ENCODE peak calls at places on chromosomes 12 and 14, in eight cellular contexts. K, A, N, O, I, T, X and C are unnamed samples.

GRCh38 chr12:106978035-106978800 is 8.7 kb downstream of the MTERF2 start:
- DNase-seq in K (no peak), A (no peak), N (no peak), O (no peak), I (peak; percentile 50), T (no peak), X (no peak), C (no peak)

GRCh38 chr14:43621282-43621681 is 885.8 kb downstream of the FSCB start:
- DNase-seq in K (no peak), A (no peak), N (no peak), O (no peak), I (no peak), T (no peak), X (no peak), C (no peak)

GRCh38 chr12:40241741-40242140 is 16.9 kb downstream of the LRRK2 start:
- DNase-seq in K (no peak), A (no peak), N (no peak), O (no peak), I (no peak), T (no peak), X (no peak), C (no peak)

GRCh38 chr12:30980886-30981662 is 54.5 kb downstream of the TSPAN11 start:
- DNase-seq in K (no peak), A (no peak), N (no peak), O (no peak), I (no peak), T (no peak), X (no peak), C (no peak)

GRCh38 chr12:87086118-87086891 is 830.1 kb upstream of the MGAT4C start:
- DNase-seq in K (peak; percentile 79), A (no peak), N (no peak), O (no peak), I (peak; percentile 31), T (peak; percentile 22), X (no peak), C (no peak)

GRCh38 chr12:124538194-124539082 is 29.0 kb downstream of the NCOR2 start:
- DNase-seq in K (no peak), A (no peak), N (no peak), O (no peak), I (no peak), T (no peak), X (no peak), C (no peak)

GRCh38 chr14:72608391-72609204 is 285.3 kb downstream of the DPF3 start:
- DNase-seq in K (peak; percentile 95), A (no peak), N (peak; percentile 33), O (no peak), I (peak; percentile 91), T (peak; percentile 97), X (peak; percentile 20), C (peak; percentile 49)

GRCh38 chr12:93442411-93443340 is 929 bp upstream of the UBE2N start:
- DNase-seq in K (peak; percentile 24), A (no peak), N (no peak), O (no peak), I (no peak), T (peak; percentile 34), X (no peak), C (no peak)

GRCh38 chr12:52590021-52590420 is 11.2 kb downstream of the KRT72 start:
- DNase-seq in K (no peak), A (no peak), N (no peak), O (no peak), I (no peak), T (no peak), X (no peak), C (no peak)

GRCh38 chr12:98154850-98155249 is 360.5 kb upstream of the TMPO start:
- DNase-seq in K (peak; percentile 33), A (peak; percentile 20), N (peak; percentile 12), O (no peak), I (peak; percentile 1), T (no peak), X (no peak), C (peak; percentile 71)

GRCh38 chr14:67359319-67359774 is 257 bp downstream of the ATP6V1D start:
- DNase-seq in K (peak; percentile 57), A (no peak), N (no peak), O (no peak), I (peak; percentile 54), T (peak; percentile 63), X (peak; percentile 16), C (peak; percentile 66)

GRCh38 chr12:106301611-106302321 is 767 bp upstream of the TCP11L2 start:
- DNase-seq in K (peak; percentile 93), A (peak; percentile 66), N (no peak), O (peak; percentile 53), I (peak; percentile 29), T (peak; percentile 64), X (peak; percentile 74), C (peak; percentile 87)

GRCh38 chr14:37593496-37594237 is 1.4 kb downstream of the FOXA1 start:
- DNase-seq in K (no peak), A (no peak), N (no peak), O (no peak), I (no peak), T (no peak), X (no peak), C (no peak)

GRCh38 chr12:115872212-115872611 is 405.3 kb downstream of the MED13L start:
- DNase-seq in K (peak; percentile 40), A (no peak), N (no peak), O (no peak), I (no peak), T (no peak), X (no peak), C (no peak)

GRCh38 chr12:57738661-57739237 is at the start of gene AGAP2:
- DNase-seq in K (no peak), A (no peak), N (no peak), O (no peak), I (no peak), T (no peak), X (no peak), C (no peak)

GRCh38 chr14:31909977-31910376 is 167.1 kb upstream of the ARHGAP5 start:
- DNase-seq in K (no peak), A (no peak), N (no peak), O (no peak), I (no peak), T (no peak), X (no peak), C (no peak)

GRCh38 chr12:131900397-131900796 is 6.0 kb downstream of the ULK1 start:
- DNase-seq in K (no peak), A (no peak), N (no peak), O (no peak), I (no peak), T (no peak), X (no peak), C (no peak)

GRCh38 chr12:15664491-15664890 is 124.7 kb downstream of the EPS8 start:
- DNase-seq in K (peak; percentile 76), A (no peak), N (no peak), O (no peak), I (no peak), T (peak; percentile 56), X (no peak), C (no peak)

GRCh38 chr14:20434701-20435453 is 1.1 kb downstream of the KLHL33 start:
- DNase-seq in K (no peak), A (no peak), N (no peak), O (no peak), I (no peak), T (no peak), X (no peak), C (no peak)

GRCh38 chr12:126926023-126926600 is 1340.9 kb upstream of the TMEM132C start:
- DNase-seq in K (peak; percentile 57), A (peak; percentile 62), N (no peak), O (peak; percentile 16), I (no peak), T (no peak), X (no peak), C (no peak)

GRCh38 chr12:64672925-64673409 is 62.7 kb downstream of the RASSF3 start:
- DNase-seq in K (peak; percentile 42), A (no peak), N (peak; percentile 56), O (no peak), I (peak; percentile 54), T (peak; percentile 66), X (no peak), C (peak; percentile 58)

GRCh38 chr14:36161781-36162180 is 14.7 kb downstream of the PTCSC3 start:
- DNase-seq in K (no peak), A (no peak), N (no peak), O (no peak), I (no peak), T (no peak), X (no peak), C (peak; percentile 17)

GRCh38 chr12:4290011-4290790 is 16.6 kb downstream of the CCND2 start:
- DNase-seq in K (no peak), A (no peak), N (no peak), O (no peak), I (no peak), T (no peak), X (no peak), C (no peak)
- H3K4me2 ChIP-seq in K (no peak overlapping the region), A (no peak overlapping the region), N (no peak overlapping the region), O (no peak overlapping the region), I (no peak overlapping the region), T (no peak overlapping the region), X (no peak overlapping the region), C (no peak overlapping the region)

GRCh38 chr14:28305938-28306337 is 460.6 kb upstream of the FOXG1 start:
- DNase-seq in K (no peak), A (no peak), N (no peak), O (no peak), I (no peak), T (no peak), X (no peak), C (no peak)

GRCh38 chr14:28303248-28303647 is 463.3 kb upstream of the FOXG1 start:
- DNase-seq in K (peak; percentile 91), A (no peak), N (no peak), O (no peak), I (peak; percentile 2), T (no peak), X (no peak), C (no peak)

GRCh38 chr14:28308727-28309126 is 457.9 kb upstream of the FOXG1 start:
- DNase-seq in K (peak; percentile 87), A (no peak), N (no peak), O (no peak), I (peak; percentile 15), T (no peak), X (no peak), C (no peak)

GRCh38 chr14:28307506-28307905 is 459.1 kb upstream of the FOXG1 start:
- DNase-seq in K (no peak), A (no peak), N (no peak), O (no peak), I (no peak), T (no peak), X (no peak), C (no peak)
- H3K9me3 ChIP-seq in K (no peaks in the 10 kb centered on the region), A (no peaks in the 10 kb centered on the region), N (peaks cover 30% of the 10 kb centered on the region), O (no peaks in the 10 kb centered on the region), I (no peaks in the 10 kb centered on the region), T (no peaks in the 10 kb centered on the region), X (no peaks in the 10 kb centered on the region), C (no peaks in the 10 kb centered on the region)

GRCh38 chr14:76267322-76268012 is 108.5 kb upstream of the ESRRB start:
- DNase-seq in K (no peak), A (no peak), N (no peak), O (no peak), I (peak; percentile 47), T (peak; percentile 21), X (no peak), C (peak; percentile 56)
- TF ChIP-seq CTCF in K (no peak), A (no peak), N (no peak), O (no peak), I (peak; percentile 33), T (no peak), X (no peak), C (peak; percentile 12)

DNA sequence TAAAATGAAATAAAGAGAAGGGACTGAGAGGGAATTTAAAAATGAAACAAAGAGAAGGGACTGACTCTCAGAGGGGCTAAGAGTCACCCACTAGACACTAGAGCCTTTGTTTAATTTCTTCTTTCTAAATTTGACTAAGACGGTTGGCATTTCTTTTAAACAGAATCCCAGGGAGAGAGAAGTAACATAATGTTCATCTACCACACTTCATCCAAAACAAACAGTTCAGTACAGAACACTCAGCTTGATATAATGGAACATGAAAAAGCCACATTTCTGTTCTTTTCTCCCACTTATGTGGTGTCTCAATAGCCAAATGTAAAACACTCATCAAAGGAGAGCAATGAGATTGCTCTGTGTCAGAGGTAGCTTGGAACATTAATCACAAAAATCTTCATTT is 10.1 kb upstream of the NT5DC3 start:
- DNase-seq in K (peak; percentile 64), A (no peak), N (no peak), O (no peak), I (no peak), T (peak; percentile 49), X (no peak), C (no peak)
- H3K4me2 ChIP-seq in K (peak overlapping the region; percentile 37), A (peak overlapping the region; percentile 16), N (no peak overlapping the region), O (no peak overlapping the region), I (no peak overlapping the region), T (peak overlapping the region; percentile 36), X (no peak overlapping the region), C (no peak overlapping the region)